ENCODE peak calls at places on chromosome 11, in four cellular contexts. J, L, B and U are unnamed samples.
A peak's percentile ranks its signal among the peaks of the same experiment; 100 is the strongest.

GRCh38 chr11:47348859-47349258 is 3.6 kb downstream of the MYBPC3 start:
- DNase-seq in J (no peak), L (no peak), B (no peak), U (no peak)

GRCh38 chr11:66334605-66335442 is 1.4 kb downstream of the RIN1 start:
- DNase-seq in J (no peak), L (no peak), B (no peak), U (peak; percentile 68)

GRCh38 chr11:66568124-66568916 is at the start of gene CTSF:
- DNase-seq in J (peak; percentile 45), L (peak; percentile 91), B (peak; percentile 62), U (peak; percentile 86)

GRCh38 chr11:75781831-75782230 is 13.3 kb downstream of the DGAT2 start:
- DNase-seq in J (no peak), L (no peak), B (no peak), U (no peak)

GRCh38 chr11:114183041-114183511 is 113.1 kb upstream of the NNMT start:
- DNase-seq in J (no peak), L (no peak), B (no peak), U (no peak)

GRCh38 chr11:27385245-27385644 is 22.2 kb upstream of the CCDC34 start:
- DNase-seq in J (peak; percentile 14), L (no peak), B (peak; percentile 51), U (no peak)

GRCh38 chr11:72221386-72221785 is 3.2 kb upstream of the INPPL1 start:
- DNase-seq in J (no peak), L (no peak), B (no peak), U (no peak)

GRCh38 chr11:134275534-134276395 is at the start of gene GLB1L3:
- DNase-seq in J (no peak), L (no peak), B (peak; percentile 63), U (no peak)

GRCh38 chr11:35763772-35764171 is 101.2 kb downstream of the TRIM44 start:
- DNase-seq in J (no peak), L (no peak), B (no peak), U (no peak)

GRCh38 chr11:134862168-134862567 is 450.1 kb upstream of the B3GAT1 start:
- DNase-seq in J (no peak), L (no peak), B (no peak), U (no peak)

GRCh38 chr11:112511906-112512305 is 251.2 kb upstream of the PLET1 start:
- DNase-seq in J (no peak), L (no peak), B (no peak), U (no peak)

GRCh38 chr11:44467413-44467812 is 98.0 kb upstream of the CD82 start:
- DNase-seq in J (no peak), L (no peak), B (no peak), U (no peak)

GRCh38 chr11:118785362-118785761 is 5.6 kb downstream of the DDX6 start:
- DNase-seq in J (no peak), L (no peak), B (no peak), U (no peak)

GRCh38 chr11:65089621-65090020 is 5.6 kb downstream of the ZFPL1 start:
- DNase-seq in J (no peak), L (no peak), B (no peak), U (no peak)

GRCh38 chr11:44016129-44016528 is 31.7 kb upstream of the ACCSL start:
- DNase-seq in J (peak; percentile 71), L (peak; percentile 72), B (no peak), U (no peak)

GRCh38 chr11:13102865-13103539 is 93.9 kb downstream of the RASSF10 start:
- DNase-seq in J (no peak), L (no peak), B (no peak), U (no peak)

GRCh38 chr11:26297179-26297970 is 34.6 kb upstream of the ANO3 start:
- DNase-seq in J (no peak), L (no peak), B (peak; percentile 42), U (no peak)

GRCh38 chr11:124867700-124868099 is 2.5 kb downstream of the ROBO3 start:
- DNase-seq in J (no peak), L (no peak), B (no peak), U (no peak)

GRCh38 chr11:122319842-122320555 is 204.0 kb upstream of the BLID start:
- DNase-seq in J (no peak), L (no peak), B (no peak), U (no peak)

GRCh38 chr11:118252688-118253087 is 523 bp upstream of the MPZL3 start:
- DNase-seq in J (no peak), L (no peak), B (no peak), U (no peak)

GRCh38 chr11:28463826-28464225 is 355.6 kb downstream of the METTL15 start:
- DNase-seq in J (no peak), L (no peak), B (no peak), U (no peak)

GRCh38 chr11:1138053-1138452 is 19.7 kb upstream of the MUC5AC start:
- DNase-seq in J (no peak), L (no peak), B (peak; percentile 16), U (no peak)

GRCh38 chr11:31422703-31423102 is 53.0 kb downstream of the DNAJC24 start:
- DNase-seq in J (no peak), L (no peak), B (no peak), U (no peak)

GRCh38 chr11:102287963-102288744 is 29.1 kb upstream of the BIRC3 start:
- DNase-seq in J (no peak), L (no peak), B (peak; percentile 70), U (no peak)

GRCh38 chr11:14186376-14186775 is 172.6 kb downstream of the RRAS2 start:
- DNase-seq in J (no peak), L (no peak), B (no peak), U (no peak)

DNA sequence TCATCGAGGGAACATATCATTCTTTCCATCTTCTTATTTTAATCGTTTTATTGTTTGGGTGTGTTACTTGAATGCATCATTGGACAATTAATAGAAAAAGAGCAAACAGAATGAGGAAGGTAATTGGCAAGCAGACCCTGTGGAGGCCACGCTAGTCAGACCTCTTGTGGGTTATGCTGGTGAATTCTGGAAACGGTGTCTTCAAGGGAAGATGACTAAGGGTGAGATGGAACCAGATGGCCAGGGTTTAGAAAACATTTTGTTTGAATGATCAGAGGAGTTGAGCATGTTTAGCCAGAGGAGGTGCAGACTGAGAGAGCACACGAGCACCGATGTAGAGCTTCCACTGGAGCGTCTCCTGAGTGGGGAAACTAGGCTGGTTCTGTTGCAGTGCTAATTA is 8.5 kb downstream of the ST14 start:
- DNase-seq in J (no peak), L (no peak), B (peak; percentile 72), U (no peak)
- H3K4me1 ChIP-seq in J (no peaks in the 10 kb centered on the region), L (peaks cover 10% of the 10 kb centered on the region), B (peaks cover 24% of the 10 kb centered on the region), U (peaks cover 16% of the 10 kb centered on the region)

GRCh38 chr11:70912226-70912840 is 340.0 kb downstream of the SHANK2 start:
- DNase-seq in J (no peak), L (no peak), B (no peak), U (no peak)

GRCh38 chr11:70913715-70914231 is 338.6 kb downstream of the SHANK2 start:
- DNase-seq in J (no peak), L (no peak), B (no peak), U (no peak)

GRCh38 chr11:70916321-70916720 is 336.1 kb downstream of the SHANK2 start:
- DNase-seq in J (no peak), L (no peak), B (no peak), U (no peak)

GRCh38 chr11:70914496-70914895 is 337.9 kb downstream of the SHANK2 start:
- DNase-seq in J (no peak), L (no peak), B (no peak), U (no peak)

GRCh38 chr11:70915158-70915795 is 337.1 kb downstream of the SHANK2 start:
- DNase-seq in J (no peak), L (no peak), B (no peak), U (no peak)
- H3K9me3 ChIP-seq in J (no peaks in the 10 kb centered on the region), L (no peaks in the 10 kb centered on the region), B (no peaks in the 10 kb centered on the region), U (no peaks in the 10 kb centered on the region)

GRCh38 chr11:126363706-126364245 is 8.3 kb downstream of the ST3GAL4 start:
- DNase-seq in J (no peak), L (peak; percentile 33), B (no peak), U (no peak)
- H3K4me1 ChIP-seq in J (peaks cover 6% of the 10 kb centered on the region), L (peaks cover 71% of the 10 kb centered on the region), B (peaks cover 13% of the 10 kb centered on the region), U (no peaks in the 10 kb centered on the region)

GRCh38 chr11:99683933-99684332 is 663.2 kb downstream of the CNTN5 start:
- DNase-seq in J (no peak), L (no peak), B (no peak), U (no peak)

GRCh38 chr11:99686838-99687237 is 666.1 kb downstream of the CNTN5 start:
- DNase-seq in J (no peak), L (no peak), B (no peak), U (no peak)

GRCh38 chr11:99682646-99683045 is 661.9 kb downstream of the CNTN5 start:
- DNase-seq in J (no peak), L (no peak), B (no peak), U (no peak)

GRCh38 chr11:99682171-99682570 is 661.4 kb downstream of the CNTN5 start:
- DNase-seq in J (no peak), L (no peak), B (no peak), U (no peak)

GRCh38 chr11:99687320-99687719 is 666.6 kb downstream of the CNTN5 start:
- DNase-seq in J (no peak), L (no peak), B (no peak), U (no peak)
- H3K9me3 ChIP-seq in J (no peaks in the 10 kb centered on the region), L (peaks cover 4% of the 10 kb centered on the region), B (no peaks in the 10 kb centered on the region), U (no peaks in the 10 kb centered on the region)

GRCh38 chr11:106463796-106464201 is 386.3 kb downstream of the AASDHPPT start:
- DNase-seq in J (no peak), L (no peak), B (no peak), U (no peak)

GRCh38 chr11:106466441-106467190 is 389.2 kb downstream of the AASDHPPT start:
- DNase-seq in J (no peak), L (no peak), B (no peak), U (no peak)

GRCh38 chr11:106461839-106462545 is 384.5 kb downstream of the AASDHPPT start:
- DNase-seq in J (no peak), L (no peak), B (no peak), U (no peak)

GRCh38 chr11:106463154-106463553 is 385.7 kb downstream of the AASDHPPT start:
- DNase-seq in J (no peak), L (no peak), B (no peak), U (no peak)

GRCh38 chr11:106464728-106465127 is 387.3 kb downstream of the AASDHPPT start:
- DNase-seq in J (no peak), L (no peak), B (peak; percentile 33), U (no peak)
- H3K4me1 ChIP-seq in J (peaks cover 7% of the 10 kb centered on the region), L (no peaks in the 10 kb centered on the region), B (peaks cover 3% of the 10 kb centered on the region), U (no peaks in the 10 kb centered on the region)

GRCh38 chr11:63502252-63502820 is 3.5 kb upstream of the LGALS12 start:
- DNase-seq in J (no peak), L (no peak), B (no peak), U (no peak)
- H3K9me3 ChIP-seq in J (peaks cover 11% of the 10 kb centered on the region), L (peaks cover 6% of the 10 kb centered on the region), B (peaks cover 10% of the 10 kb centered on the region), U (no peaks in the 10 kb centered on the region)

DNA sequence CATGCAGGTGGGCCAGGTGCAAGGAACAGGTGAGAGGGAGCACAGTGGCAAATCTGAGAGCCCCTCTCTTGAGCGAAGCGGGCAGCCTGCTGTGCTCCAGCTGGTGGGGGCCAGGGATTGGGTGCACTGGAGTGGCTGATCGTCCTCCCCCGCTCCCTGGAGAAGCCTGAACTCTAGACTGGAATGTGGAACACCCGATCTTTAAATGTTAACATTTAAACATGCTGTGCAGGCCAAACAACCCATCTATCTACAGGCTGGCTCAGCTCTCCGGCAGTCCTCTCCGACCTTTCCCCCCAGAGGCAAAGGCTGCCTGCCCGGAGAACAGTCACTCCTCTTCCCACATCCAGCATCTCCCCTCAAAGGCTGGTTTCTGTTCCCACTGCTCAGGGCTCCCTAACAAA is 5.1 kb downstream of the MRGPRF start:
- DNase-seq in J (no peak), L (no peak), B (no peak), U (peak; percentile 27)
- H3K4me1 ChIP-seq in J (peaks cover 28% of the 10 kb centered on the region), L (peaks cover 50% of the 10 kb centered on the region), B (peaks cover 32% of the 10 kb centered on the region), U (peaks cover 29% of the 10 kb centered on the region)

GRCh38 chr11:55054723-55055122 is 207.2 kb upstream of the TRIM48 start:
- DNase-seq in J (no peak), L (no peak), B (no peak), U (no peak)
- H3K9me3 ChIP-seq in J (peaks cover 41% of the 10 kb centered on the region), L (peaks cover 66% of the 10 kb centered on the region), B (peaks cover 26% of the 10 kb centered on the region), U (peaks cover 20% of the 10 kb centered on the region)